ENCODE peak calls at places on chromosomes 12 and 14, in six cellular contexts. M is Daoy; O is activated T-cell treated with anti-CD3 and anti-CD28 coated beads for 4 hours; R is uterus; G is activated naive CD8-positive, alpha-beta T cell treated with anti-CD3 and anti-CD28 coated beads, Interleukin-2, amount 50 U/mL, for 24 hours; T is stimulated activated CD8-positive, alpha-beta memory T cell treated with anti-CD3 and anti-CD28 coated beads, Interleukin-7, amount 100 ng/mL, for 1 hour. N is an unnamed sample.
A peak's percentile ranks its signal among the peaks of the same experiment; 100 is the strongest.

GRCh38 chr12:121223283-121223946 is 13.5 kb downstream of the P2RX4 start:
- DNase-seq in M (peak; percentile 29), O (no peak), R (no peak), G (peak; percentile 34), T (no peak), N (no peak)

GRCh38 chr12:104710940-104711725 is 247.0 kb downstream of the SLC41A2 start:
- DNase-seq in M (no peak), O (no peak), R (no peak), G (no peak), T (no peak), N (no peak)

GRCh38 chr12:110689002-110689600 is at the start of gene HVCN1:
- DNase-seq in M (peak; percentile 26), O (peak; percentile 6), R (peak; percentile 64), G (peak; percentile 67), T (no peak), N (peak; percentile 53)

GRCh38 chr12:12441891-12442461 is 85.1 kb downstream of the BORCS5 start:
- DNase-seq in M (no peak), O (peak; percentile 23), R (no peak), G (peak; percentile 51), T (peak; percentile 14), N (no peak)

GRCh38 chr12:97760601-97761000 is 298.0 kb downstream of the RMST start:
- DNase-seq in M (no peak), O (no peak), R (no peak), G (no peak), T (no peak), N (no peak)

GRCh38 chr12:76964784-76965571 is 86.2 kb upstream of the CSRP2 start:
- DNase-seq in M (no peak), O (no peak), R (no peak), G (no peak), T (no peak), N (no peak)

GRCh38 chr12:49017764-49018281 is 753 bp downstream of the PRKAG1 start:
- DNase-seq in M (peak; percentile 55), O (no peak), R (no peak), G (peak; percentile 60), T (no peak), N (no peak)

GRCh38 chr14:22980672-22981089 is 1.7 kb downstream of the AJUBA start:
- DNase-seq in M (peak; percentile 80), O (peak; percentile 38), R (peak; percentile 61), G (peak; percentile 26), T (no peak), N (no peak)

GRCh38 chr14:89422181-89422951 is 5.3 kb upstream of the FOXN3 start:
- DNase-seq in M (no peak), O (peak; percentile 38), R (no peak), G (peak; percentile 41), T (no peak), N (no peak)

GRCh38 chr14:104954746-104955395 is 23.3 kb downstream of the AHNAK2 start:
- DNase-seq in M (no peak), O (no peak), R (no peak), G (no peak), T (no peak), N (no peak)

GRCh38 chr12:122348505-122348904 is 74.0 kb downstream of the CLIP1 start:
- DNase-seq in M (no peak), O (no peak), R (no peak), G (no peak), T (no peak), N (no peak)

GRCh38 chr14:22748691-22749090 is 17.8 kb upstream of the OXA1L start:
- DNase-seq in M (no peak), O (no peak), R (no peak), G (no peak), T (no peak), N (no peak)

N was measured in endothelial cell.